ENCODE peak calls at places on chromosomes 16 and 17, in four cellular contexts. One of them, this sample, is unnamed.

GRCh38 chr16:67843343-67843765 is 1.2 kb downstream of the THAP11 start:
- DNase-seq in H1: no peak
- DNase-seq in HepG2: no peak
- DNase-seq in GM12878: no peak
- DNase-seq in this sample: no peak

GRCh38 chr17:79628861-79629547 is 18.2 kb upstream of the RBFOX3 start:
- DNase-seq in HepG2: no peak
- DNase-seq in GM12878: no peak
- DNase-seq in H1: no peak
- DNase-seq in this sample: no peak

GRCh38 chr17:32518856-32519768 is 32.3 kb downstream of the CDK5R1 start:
- DNase-seq in H1: peak
- DNase-seq in HepG2: no peak
- DNase-seq in GM12878: no peak
- DNase-seq in this sample: no peak

GRCh38 chr17:2694381-2695242 is 17.0 kb downstream of the CLUH start:
- DNase-seq in GM12878: no peak
- DNase-seq in HepG2: no peak
- DNase-seq in H1: no peak
- DNase-seq in this sample: no peak

GRCh38 chr16:85465328-85466307 is 147.5 kb upstream of the GSE1 start:
- DNase-seq in H1: no peak
- DNase-seq in HepG2: peak
- DNase-seq in GM12878: no peak
- DNase-seq in this sample: no peak

GRCh38 chr17:21214777-21215541 is 998 bp upstream of the TMEM11 start:
- DNase-seq in GM12878: no peak
- DNase-seq in HepG2: no peak
- DNase-seq in H1: no peak
- DNase-seq in this sample: no peak

GRCh38 chr16:54411555-54411954 is 125.0 kb upstream of the IRX3 start:
- DNase-seq in HepG2: no peak
- DNase-seq in H1: no peak
- DNase-seq in GM12878: no peak
- DNase-seq in this sample: no peak

GRCh38 chr17:44279586-44280344 is 11.8 kb upstream of the SLC4A1 start:
- DNase-seq in GM12878: peak
- DNase-seq in HepG2: peak
- DNase-seq in H1: peak
- DNase-seq in this sample: peak

GRCh38 chr16:53055603-53056527 is 1.1 kb downstream of the CHD9 start:
- DNase-seq in H1: no peak
- DNase-seq in HepG2: peak
- DNase-seq in GM12878: no peak
- DNase-seq in this sample: peak

GRCh38 chr16:79971237-79971572 is 370.7 kb upstream of the MAF start:
- DNase-seq in H1: no peak
- DNase-seq in HepG2: no peak
- DNase-seq in GM12878: no peak
- DNase-seq in this sample: no peak

GRCh38 chr16:20243731-20244281 is 83.5 kb downstream of the GP2 start:
- DNase-seq in H1: no peak
- DNase-seq in HepG2: no peak
- DNase-seq in GM12878: no peak
- DNase-seq in this sample: no peak

GRCh38 chr17:65539867-65540266 is 21.6 kb downstream of the AXIN2 start:
- DNase-seq in GM12878: no peak
- DNase-seq in H1: no peak
- DNase-seq in HepG2: no peak
- DNase-seq in this sample: no peak

GRCh38 chr17:40090234-40091111 is 9.9 kb downstream of the NR1D1 start:
- DNase-seq in H1: no peak
- DNase-seq in HepG2: no peak
- DNase-seq in GM12878: no peak
- DNase-seq in this sample: no peak

GRCh38 chr17:78278139-78278741 is 46.8 kb downstream of the TMEM235 start:
- DNase-seq in HepG2: no peak
- DNase-seq in H1: no peak
- DNase-seq in GM12878: no peak
- DNase-seq in this sample: peak

GRCh38 chr17:30717290-30718098 is 107.0 kb downstream of the CRLF3 start:
- DNase-seq in H1: no peak
- DNase-seq in GM12878: no peak
- DNase-seq in HepG2: no peak
- DNase-seq in this sample: no peak

GRCh38 chr16:47143677-47144558 is at the start of gene NETO2:
- DNase-seq in H1: no peak
- DNase-seq in HepG2: peak
- DNase-seq in GM12878: no peak
- DNase-seq in this sample: peak

GRCh38 chr16:47141773-47142468 is 1.8 kb downstream of the NETO2 start:
- DNase-seq in H1: peak
- DNase-seq in GM12878: peak
- DNase-seq in HepG2: peak
- DNase-seq in this sample: peak

GRCh38 chr16:47144559-47144877 is 773 bp upstream of the NETO2 start:
- DNase-seq in GM12878: no peak
- DNase-seq in HepG2: no peak
- DNase-seq in H1: no peak
- DNase-seq in this sample: no peak

GRCh38 chr16:47143329-47143676 is 442 bp downstream of the NETO2 start:
- DNase-seq in GM12878: no peak
- DNase-seq in HepG2: peak
- DNase-seq in H1: no peak
- DNase-seq in this sample: peak

DNA sequence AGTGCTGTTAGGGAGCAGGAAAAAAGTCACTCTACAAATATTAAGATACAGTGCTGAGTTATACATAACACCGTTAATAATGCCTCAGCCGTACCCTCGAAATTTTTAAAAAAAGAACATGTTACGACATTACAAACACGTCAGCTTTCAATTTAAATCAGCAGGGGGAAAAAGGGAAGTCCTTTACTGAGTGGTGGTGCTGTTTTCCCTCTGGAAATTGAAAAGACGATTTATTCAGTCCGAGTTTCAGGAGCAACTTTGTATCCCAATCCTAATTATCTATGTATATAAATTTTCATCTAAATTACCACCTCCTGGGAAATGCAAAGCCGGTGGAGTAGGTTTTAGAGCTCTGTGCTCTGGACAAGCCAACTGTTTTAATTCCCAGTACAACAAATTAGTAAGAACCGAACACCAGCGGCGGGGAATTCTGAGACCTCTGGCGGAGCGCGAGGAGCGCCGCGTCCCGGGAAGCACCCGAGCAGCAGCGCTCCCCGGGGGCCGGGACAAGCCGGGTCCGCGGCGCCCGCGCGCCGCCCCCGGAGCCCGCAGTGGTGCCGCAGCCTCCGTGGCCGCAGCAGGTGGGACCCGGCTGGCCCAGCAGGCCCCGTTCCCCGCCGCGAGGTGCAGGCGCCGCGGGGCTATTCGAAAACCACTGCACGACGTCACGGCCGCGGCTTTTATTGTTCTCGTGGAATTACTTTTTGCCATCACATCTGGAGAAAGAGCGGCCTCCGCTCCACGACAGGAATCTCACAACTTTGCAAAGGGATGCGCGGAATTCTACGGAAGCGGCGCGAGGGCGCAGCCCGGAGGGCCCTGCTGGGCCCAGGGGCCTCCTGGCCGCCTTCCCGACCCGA is 1.0 kb downstream of the NETO2 start:
- DNase-seq in HepG2: no peak
- DNase-seq in GM12878: no peak
- DNase-seq in H1: no peak
- DNase-seq in this sample: peak
- TF ChIP-seq CBX5 in HepG2: no peak
- TF ChIP-seq CBX5 in GM12878: no peak
- TF ChIP-seq CBX5 in H1: no peak
- TF ChIP-seq CBX5 in this sample: no peak

GRCh38 chr17:55601874-55602364 is 90.7 kb upstream of the SMIM36 start:
- DNase-seq in HepG2: peak
- DNase-seq in GM12878: no peak
- DNase-seq in H1: peak
- DNase-seq in this sample: peak
- TF ChIP-seq CBX5 in HepG2: no peak
- TF ChIP-seq CBX5 in GM12878: no peak
- TF ChIP-seq CBX5 in H1: no peak
- TF ChIP-seq CBX5 in this sample: no peak

GRCh38 chr16:592518-593306 is 2.8 kb downstream of the RAB40C start:
- DNase-seq in GM12878: no peak
- DNase-seq in HepG2: peak
- DNase-seq in H1: no peak
- DNase-seq in this sample: no peak
- TF ChIP-seq CBX5 in GM12878: no peak
- TF ChIP-seq CBX5 in HepG2: peak
- TF ChIP-seq CBX5 in H1: no peak
- TF ChIP-seq CBX5 in this sample: no peak

GRCh38 chr17:77188084-77189066 is 47.6 kb downstream of the SEC14L1 start:
- DNase-seq in GM12878: no peak
- DNase-seq in H1: no peak
- DNase-seq in HepG2: peak
- DNase-seq in this sample: no peak
- TF ChIP-seq CBX5 in GM12878: no peak
- TF ChIP-seq CBX5 in H1: no peak
- TF ChIP-seq CBX5 in HepG2: no peak
- TF ChIP-seq CBX5 in this sample: no peak